ENCODE peak calls at places on chromosomes 3 and 15, in five cellular contexts. E is ovary; Y is amygdala; U is retina; Q is stimulated activated CD4-positive, alpha-beta T cell treated with anti-CD3 and anti-CD28 coated beads, Interleukin-1b, Interleukin-23, amount 100 ng/mL, for 48 hours. T is an unnamed sample.

GRCh38 chr15:65927545-65927944 is 58.3 kb downstream of the RAB11A start:
- DNase-seq in E (no peak), Y (no peak), U (no peak), Q (no peak), T (no peak)

GRCh38 chr3:139928708-139929505 is 6.1 kb upstream of the CLSTN2 start:
- DNase-seq in E (no peak), Y (no peak), U (no peak), Q (no peak), T (no peak)

GRCh38 chr3:53187430-53187829 is 26.4 kb downstream of the PRKCD start:
- DNase-seq in E (no peak), Y (no peak), U (no peak), Q (no peak), T (no peak)

GRCh38 chr15:90062023-90062728 is 40.1 kb downstream of the IDH2 start:
- DNase-seq in E (peak), Y (peak), U (peak), Q (peak), T (peak)

GRCh38 chr15:101389362-101389761 is 94.3 kb upstream of the SNRPA1 start:
- DNase-seq in E (no peak), Y (no peak), U (no peak), Q (no peak), T (no peak)

GRCh38 chr15:29538110-29538509 is 268.5 kb upstream of the NSMCE3 start:
- DNase-seq in E (no peak), Y (no peak), U (no peak), Q (no peak), T (no peak)

GRCh38 chr15:66718220-66718988 is 16.4 kb downstream of the SMAD6 start:
- DNase-seq in E (no peak), Y (no peak), U (no peak), Q (no peak), T (no peak)

GRCh38 chr3:98259707-98260106 is 4.3 kb upstream of the OR5H6 start:
- DNase-seq in E (no peak), Y (no peak), U (no peak), Q (peak), T (peak)

GRCh38 chr3:186281172-186281571 is 80.9 kb downstream of the DGKG start:
- DNase-seq in E (no peak), Y (no peak), U (no peak), Q (no peak), T (no peak)

GRCh38 chr3:172659246-172660002 is 51.4 kb downstream of the NCEH1 start:
- DNase-seq in E (no peak), Y (no peak), U (no peak), Q (no peak), T (no peak)

GRCh38 chr3:159165972-159166371 is 364.1 kb downstream of the MFSD1 start:
- DNase-seq in E (no peak), Y (no peak), U (no peak), Q (no peak), T (no peak)

GRCh38 chr3:161316006-161316689 is 55.2 kb downstream of the SPTSSB start:
- DNase-seq in E (no peak), Y (no peak), U (no peak), Q (no peak), T (no peak)

GRCh38 chr3:150083653-150084037 is 113.0 kb upstream of the PFN2 start:
- DNase-seq in E (no peak), Y (peak), U (no peak), Q (no peak), T (no peak)

GRCh38 chr3:11825271-11825670 is 21.4 kb downstream of the TAMM41 start:
- DNase-seq in E (no peak), Y (no peak), U (no peak), Q (no peak), T (no peak)